ENCODE peak calls at places on chromosomes 13 and 19, in four cellular contexts. V is Right ventricle myocardium superior, N is T-helper 1 cell, B is thoracic aorta. J is an unnamed sample.

GRCh38 chr13:99178636-99179035 is 22.0 kb upstream of the UBAC2 start:
- DNase-seq in V (peak), N (no peak), B (no peak), J (no peak)

GRCh38 chr13:23466144-23467002 is 32.9 kb upstream of the SACS start:
- DNase-seq in V (peak), N (peak), B (peak), J (peak)

GRCh38 chr19:38734176-38734425 is 10.2 kb downstream of the CAPN12 start:
- DNase-seq in V (no peak), N (no peak), B (no peak), J (no peak)

GRCh38 chr13:65631078-65631477 is 1599.1 kb downstream of the PCDH9 start:
- DNase-seq in V (no peak), N (no peak), B (no peak), J (no peak)

GRCh38 chr19:34362679-34363069 is 2.3 kb upstream of the GPI start:
- DNase-seq in V (no peak), N (no peak), B (no peak), J (no peak)

GRCh38 chr13:74024314-74024713 is 109.9 kb downstream of the KLF12 start:
- DNase-seq in V (no peak), N (no peak), B (no peak), J (no peak)

GRCh38 chr13:45119469-45119989 is 781 bp upstream of the GTF2F2 start:
- DNase-seq in V (no peak), N (peak), B (no peak), J (peak)

GRCh38 chr13:43487885-43488284 is 298.9 kb downstream of the ENOX1 start:
- DNase-seq in V (no peak), N (no peak), B (no peak), J (no peak)

GRCh38 chr19:10143700-10144099 is 24.0 kb upstream of the EIF3G start:
- DNase-seq in V (no peak), N (no peak), B (no peak), J (no peak)

GRCh38 chr13:30340367-30341184 is 33.2 kb upstream of the KATNAL1 start:
- DNase-seq in V (peak), N (no peak), B (peak), J (peak)

GRCh38 chr19:39342647-39343305 is 555 bp downstream of the SAMD4B start:
- DNase-seq in V (peak), N (no peak), B (no peak), J (peak)

GRCh38 chr19:19105365-19106060 is 32.8 kb downstream of the TMEM161A start:
- DNase-seq in V (peak), N (no peak), B (no peak), J (peak)

GRCh38 chr19:5264453-5264852 is 76.2 kb downstream of the PTPRS start:
- DNase-seq in V (peak), N (no peak), B (no peak), J (no peak)

GRCh38 chr13:60654405-60654804 is 257.4 kb downstream of the TDRD3 start:
- DNase-seq in V (peak), N (no peak), B (no peak), J (no peak)

GRCh38 chr13:98349731-98350305 is 172.7 kb upstream of the RNF113B start:
- DNase-seq in V (no peak), N (no peak), B (no peak), J (no peak)

GRCh38 chr13:77507931-77508776 is 27.4 kb upstream of the SCEL start:
- DNase-seq in V (no peak), N (no peak), B (no peak), J (no peak)

GRCh38 chr13:45196622-45197021 is 4.2 kb downstream of the KCTD4 start:
- DNase-seq in V (no peak), N (no peak), B (no peak), J (no peak)

GRCh38 chr13:25687622-25688225 is 315.9 kb downstream of the ATP8A2 start:
- DNase-seq in V (no peak), N (no peak), B (no peak), J (no peak)

GRCh38 chr13:108728370-108728769 is 99.0 kb downstream of the MYO16 start:
- DNase-seq in V (no peak), N (no peak), B (no peak), J (no peak)

GRCh38 chr13:21638319-21639282 is 32.3 kb upstream of the FGF9 start:
- DNase-seq in V (no peak), N (no peak), B (no peak), J (no peak)

GRCh38 chr13:98576215-98576945 is 527 bp downstream of the STK24 start:
- DNase-seq in V (peak), N (no peak), B (no peak), J (peak)

GRCh38 chr19:55080121-55080914 is 4.6 kb downstream of the EPS8L1 start:
- DNase-seq in V (peak), N (no peak), B (no peak), J (no peak)

GRCh38 chr13:101231751-101232428 is 184.4 kb downstream of the NALCN start:
- DNase-seq in V (no peak), N (no peak), B (no peak), J (no peak)

GRCh38 chr19:46784262-46785053 is 3.9 kb downstream of the SLC1A5 start:
- DNase-seq in V (peak), N (no peak), B (no peak), J (peak)

GRCh38 chr19:50300814-50301606 is 28.2 kb downstream of the KCNC3 start:
- DNase-seq in V (no peak), N (no peak), B (no peak), J (no peak)

GRCh38 chr13:106566682-106567420 is 1.1 kb downstream of the ARGLU1 start:
- DNase-seq in V (peak), N (no peak), B (no peak), J (peak)

GRCh38 chr19:44517146-44517545 is 12.3 kb downstream of the CEACAM20 start:
- DNase-seq in V (no peak), N (no peak), B (no peak), J (no peak)

GRCh38 chr13:91553584-91553983 is 155.2 kb downstream of the GPC5 start:
- DNase-seq in V (no peak), N (no peak), B (no peak), J (no peak)

GRCh38 chr13:34310539-34310938 is 492.6 kb downstream of the RFC3 start:
- DNase-seq in V (no peak), N (no peak), B (no peak), J (no peak)

GRCh38 chr19:47633516-47633915 is 24.6 kb downstream of the BICRA start:
- DNase-seq in V (no peak), N (no peak), B (no peak), J (no peak)

GRCh38 chr19:56956503-56957226 is 116.1 kb upstream of the PEG3 start:
- DNase-seq in V (no peak), N (no peak), B (no peak), J (no peak)

GRCh38 chr19:38388310-38389100 is at the start of gene SPRED3:
- DNase-seq in V (no peak), N (no peak), B (no peak), J (peak)

GRCh38 chr13:28717170-28717569 is 1.6 kb downstream of the SLC46A3 start:
- DNase-seq in V (no peak), N (no peak), B (no peak), J (no peak)

GRCh38 chr13:20428666-20429644 is 96.7 kb downstream of the CRYL1 start:
- DNase-seq in V (no peak), N (no peak), B (no peak), J (no peak)

GRCh38 chr19:16359074-16359473 is 34.4 kb downstream of the KLF2 start:
- DNase-seq in V (no peak), N (no peak), B (no peak), J (no peak)

GRCh38 chr19:53545271-53546065 is 7.5 kb downstream of the ZNF331 start:
- DNase-seq in V (peak), N (no peak), B (no peak), J (no peak)

GRCh38 chr13:112643759-112644459 is 45.9 kb upstream of the ATP11A start:
- DNase-seq in V (no peak), N (no peak), B (no peak), J (no peak)

GRCh38 chr13:79309690-79310089 is 96.4 kb downstream of the RBM26 start:
- DNase-seq in V (no peak), N (no peak), B (no peak), J (no peak)

GRCh38 chr19:17654993-17655392 is 33.2 kb downstream of the UNC13A start:
- DNase-seq in V (peak), N (no peak), B (no peak), J (no peak)